ENCODE peak calls at places on chromosomes 7 and 10, in eight cellular contexts. P, Z, X, Q, G, H, O and T are unnamed samples.

GRCh38 chr7:30985756-30986155 is 22.0 kb downstream of the GHRHR start:
- DNase-seq in O (no peak), H (no peak), G (no peak), Q (no peak), X (no peak), Z (no peak), P (no peak), T (no peak)

GRCh38 chr7:28993371-28993770 is 35.2 kb upstream of the TRIL start:
- DNase-seq in X (no peak), H (no peak), P (no peak), Z (no peak), G (no peak), O (no peak), Q (no peak), T (no peak)

GRCh38 chr7:16998481-16999051 is 116.8 kb upstream of the AGR3 start:
- DNase-seq in P (no peak), X (no peak), H (no peak), Q (no peak), G (no peak), Z (no peak), O (no peak), T (no peak)

GRCh38 chr10:44947356-44948152 is 12.0 kb upstream of the RASSF4 start:
- DNase-seq in O (no peak), P (peak), X (no peak), G (no peak), Z (no peak), H (no peak), Q (no peak), T (no peak)

GRCh38 chr7:123769371-123769770 is 20.6 kb upstream of the WASL start:
- DNase-seq in H (no peak), O (peak), X (no peak), Q (no peak), G (peak), P (no peak), Z (peak), T (no peak)

GRCh38 chr10:87092356-87092860 is 2.2 kb downstream of the GLUD1 start:
- DNase-seq in X (no peak), O (no peak), Q (no peak), G (no peak), Z (no peak), H (no peak), P (no peak), T (no peak)

GRCh38 chr10:118310822-118311221 is 31.3 kb downstream of the FAM204A start:
- DNase-seq in Q (no peak), H (no peak), Z (no peak), O (no peak), G (no peak), P (no peak), X (no peak), T (no peak)

GRCh38 chr7:362416-363096 is 72.6 kb downstream of the FOXL3 start:
- DNase-seq in H (no peak), Q (peak), O (no peak), G (no peak), Z (no peak), X (no peak), P (peak), T (no peak)

GRCh38 chr10:130900441-130901160 is 410.9 kb downstream of the TCERG1L start:
- DNase-seq in X (no peak), Q (no peak), O (no peak), Z (no peak), G (no peak), H (no peak), P (no peak), T (no peak)

GRCh38 chr7:80677629-80678028 is 39.2 kb downstream of the CD36 start:
- DNase-seq in X (no peak), G (no peak), Z (no peak), H (no peak), O (no peak), Q (no peak), P (no peak), T (no peak)

GRCh38 chr7:1703475-1704325 is 33.6 kb downstream of the ELFN1 start:
- DNase-seq in Z (no peak), H (no peak), O (peak), X (peak), P (no peak), G (no peak), Q (no peak), T (no peak)

GRCh38 chr10:124685251-124685650 is 58.9 kb downstream of the FAM53B start:
- DNase-seq in O (no peak), G (no peak), Q (peak), X (no peak), H (no peak), P (peak), Z (no peak), T (no peak)

GRCh38 chr7:99840136-99840869 is 12.5 kb downstream of the CYP3A43 start:
- DNase-seq in X (no peak), Z (no peak), G (no peak), P (no peak), Q (no peak), H (no peak), O (no peak), T (no peak)

GRCh38 chr10:114647545-114648138 is 10.4 kb downstream of the ABLIM1 start:
- DNase-seq in H (no peak), P (no peak), G (no peak), O (no peak), Q (no peak), X (no peak), Z (no peak), T (no peak)

GRCh38 chr7:50327443-50327842 is 22.9 kb downstream of the IKZF1 start:
- DNase-seq in G (no peak), H (no peak), Z (no peak), O (no peak), Q (no peak), X (no peak), P (no peak), T (no peak)

GRCh38 chr10:110456523-110457091 is 41.1 kb upstream of the DUSP5 start:
- DNase-seq in Z (no peak), P (peak), H (no peak), X (peak), O (no peak), Q (no peak), G (no peak), T (no peak)

GRCh38 chr10:47457826-47458225 is 26.1 kb downstream of the ANXA8 start:
- DNase-seq in O (no peak), H (no peak), Z (no peak), Q (no peak), P (no peak), G (no peak), X (peak), T (no peak)

GRCh38 chr7:81816312-81816711 is 46.5 kb upstream of the HGF start:
- DNase-seq in Q (no peak), H (no peak), G (no peak), O (no peak), X (no peak), Z (no peak), P (no peak), T (no peak)

GRCh38 chr7:33262476-33262875 is 133.1 kb downstream of the BBS9 start:
- DNase-seq in Z (no peak), X (no peak), G (no peak), P (no peak), Q (no peak), H (no peak), O (no peak), T (no peak)

GRCh38 chr10:63711866-63712716 is 190.9 kb downstream of the REEP3 start:
- DNase-seq in P (peak), O (peak), Q (no peak), X (peak), Z (peak), H (peak), G (peak), T (peak)

GRCh38 chr10:129690248-129691070 is 223.4 kb downstream of the MGMT start:
- DNase-seq in P (no peak), H (no peak), Z (no peak), O (no peak), Q (no peak), G (no peak), X (no peak), T (no peak)

GRCh38 chr7:112665709-112666108 is 124.5 kb downstream of the TMEM168 start:
- DNase-seq in Z (no peak), G (no peak), P (no peak), H (no peak), Q (no peak), O (no peak), X (no peak), T (no peak)

GRCh38 chr10:110495731-110496552 is 1.8 kb upstream of the DUSP5 start:
- DNase-seq in H (peak), P (peak), Z (peak), X (no peak), Q (peak), G (no peak), O (peak), T (peak)

GRCh38 chr10:44577533-44577932 is 192.6 kb upstream of the CXCL12 start:
- DNase-seq in P (no peak), G (no peak), X (no peak), Q (no peak), Z (no peak), O (no peak), H (no peak), T (no peak)

GRCh38 chr10:69421611-69422308 is 5.0 kb upstream of the TACR2 start:
- DNase-seq in H (no peak), P (peak), Z (no peak), Q (no peak), X (no peak), G (no peak), O (no peak), T (no peak)

GRCh38 chr7:128672927-128673517 is 930 bp downstream of the GARIN1A start:
- DNase-seq in X (no peak), O (no peak), P (no peak), Z (no peak), G (no peak), Q (no peak), H (no peak), T (no peak)

GRCh38 chr7:98322331-98323260 is 41.1 kb downstream of the BRI3 start:
- DNase-seq in P (no peak), O (no peak), H (no peak), G (peak), Q (no peak), Z (no peak), X (no peak), T (no peak)

GRCh38 chr10:132652936-132653590 is 115.5 kb downstream of the INPP5A start:
- DNase-seq in P (peak), X (no peak), O (no peak), G (no peak), Q (peak), H (no peak), Z (no peak), T (peak)

GRCh38 chr7:111736475-111736874 is 174.2 kb upstream of the IMMP2L start:
- DNase-seq in X (no peak), P (no peak), H (no peak), Z (no peak), Q (no peak), G (no peak), O (no peak), T (no peak)

GRCh38 chr10:22712246-22712958 is 2.0 kb downstream of the PIP4K2A start:
- DNase-seq in P (no peak), Q (no peak), G (no peak), X (no peak), H (no peak), O (no peak), Z (no peak), T (no peak)

GRCh38 chr7:116258734-116259133 is 48.4 kb downstream of the TES start:
- DNase-seq in P (no peak), G (peak), Q (no peak), O (no peak), Z (peak), H (no peak), X (no peak), T (no peak)

GRCh38 chr10:70619271-70620019 is 16.9 kb upstream of the PRF1 start:
- DNase-seq in X (no peak), Z (peak), H (no peak), Q (no peak), G (no peak), O (no peak), P (no peak), T (no peak)

GRCh38 chr10:123472606-123473005 is 193.5 kb upstream of the GPR26 start:
- DNase-seq in H (no peak), G (no peak), O (no peak), P (no peak), X (no peak), Z (no peak), Q (peak), T (no peak)
- TF ChIP-seq EP300 in H (no peak), G (no peak), O (no peak), P (no peak), X (no peak), Z (no peak), Q (no peak), T (no peak)

DNA sequence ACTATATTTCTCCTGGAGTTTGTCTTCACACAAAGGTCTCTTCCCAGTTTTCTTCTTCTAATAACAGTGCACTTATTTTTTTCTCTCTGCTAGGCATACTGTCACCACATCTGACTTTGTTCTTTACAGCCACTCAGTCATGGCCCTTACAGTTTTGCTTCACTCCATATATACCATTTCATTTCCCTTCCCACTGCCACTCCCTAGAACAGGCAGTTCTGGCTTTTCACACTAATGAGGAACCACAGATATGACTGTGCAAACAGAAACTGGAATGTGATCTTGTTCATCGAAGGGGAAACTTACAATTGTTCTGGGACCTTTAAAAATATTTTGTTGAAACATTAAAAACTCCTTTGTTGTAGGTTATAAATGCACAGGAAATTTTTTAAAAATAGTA is 67.3 kb downstream of the EPDR1 start:
- DNase-seq in Z (no peak), X (no peak), P (no peak), O (no peak), Q (no peak), H (no peak), G (no peak), T (no peak)
- TF ChIP-seq EP300 in Z (no peak), X (no peak), P (no peak), O (no peak), Q (peak), H (no peak), G (no peak), T (no peak)

GRCh38 chr7:70694909-70695803 is 436.8 kb upstream of the GALNT17 start:
- DNase-seq in H (no peak), G (no peak), O (no peak), Z (no peak), X (no peak), P (no peak), Q (peak), T (peak)

GRCh38 chr7:70693690-70694356 is 438.1 kb upstream of the GALNT17 start:
- DNase-seq in O (peak), H (peak), G (no peak), X (peak), P (peak), Q (peak), Z (no peak), T (peak)

GRCh38 chr7:70695804-70696104 is 436.2 kb upstream of the GALNT17 start:
- DNase-seq in H (peak), O (no peak), X (no peak), G (no peak), Z (no peak), P (no peak), Q (no peak), T (no peak)

GRCh38 chr7:70693300-70693689 is 438.6 kb upstream of the GALNT17 start:
- DNase-seq in X (no peak), Z (no peak), H (peak), G (no peak), O (no peak), P (no peak), Q (no peak), T (peak)

GRCh38 chr7:70694357-70694908 is 437.5 kb upstream of the GALNT17 start:
- DNase-seq in G (no peak), H (peak), Z (no peak), O (peak), Q (peak), X (no peak), P (no peak), T (peak)
- TF ChIP-seq EP300 in G (no peak), H (no peak), Z (no peak), O (no peak), Q (no peak), X (no peak), P (no peak), T (no peak)

GRCh38 chr10:60351191-60351853 is 38.4 kb downstream of the ANK3 start:
- DNase-seq in H (no peak), O (no peak), P (no peak), Z (no peak), X (no peak), G (no peak), Q (no peak), T (no peak)

GRCh38 chr10:60352105-60352504 is 37.6 kb downstream of the ANK3 start:
- DNase-seq in P (no peak), Z (no peak), G (no peak), X (no peak), H (no peak), O (no peak), Q (no peak), T (no peak)

GRCh38 chr10:60350400-60350799 is 39.3 kb downstream of the ANK3 start:
- DNase-seq in O (no peak), H (no peak), P (no peak), X (no peak), Q (no peak), G (no peak), Z (no peak), T (no peak)

GRCh38 chr10:60349426-60349825 is 40.2 kb downstream of the ANK3 start:
- DNase-seq in X (no peak), G (no peak), Q (no peak), P (no peak), H (no peak), Z (no peak), O (no peak), T (no peak)

GRCh38 chr10:60353519-60354258 is 36.0 kb downstream of the ANK3 start:
- DNase-seq in H (no peak), O (no peak), P (no peak), Z (no peak), G (no peak), Q (no peak), X (no peak), T (peak)
- TF ChIP-seq EP300 in H (no peak), O (no peak), P (no peak), Z (no peak), G (no peak), Q (no peak), X (no peak), T (no peak)

GRCh38 chr7:155483868-155484325 is 26.0 kb downstream of the EN2 start:
- DNase-seq in G (no peak), Z (no peak), X (no peak), H (no peak), Q (peak), P (no peak), O (no peak), T (no peak)

GRCh38 chr7:155484483-155485399 is 26.8 kb downstream of the EN2 start:
- DNase-seq in Z (no peak), O (no peak), G (no peak), Q (peak), P (no peak), H (no peak), X (no peak), T (no peak)

GRCh38 chr7:155482511-155483183 is 24.7 kb downstream of the EN2 start:
- DNase-seq in G (no peak), O (no peak), H (no peak), Q (peak), P (no peak), X (peak), Z (no peak), T (no peak)

GRCh38 chr7:155481764-155482163 is 23.8 kb downstream of the EN2 start:
- DNase-seq in H (no peak), Z (no peak), X (peak), P (no peak), G (no peak), O (no peak), Q (no peak), T (no peak)

DNA sequence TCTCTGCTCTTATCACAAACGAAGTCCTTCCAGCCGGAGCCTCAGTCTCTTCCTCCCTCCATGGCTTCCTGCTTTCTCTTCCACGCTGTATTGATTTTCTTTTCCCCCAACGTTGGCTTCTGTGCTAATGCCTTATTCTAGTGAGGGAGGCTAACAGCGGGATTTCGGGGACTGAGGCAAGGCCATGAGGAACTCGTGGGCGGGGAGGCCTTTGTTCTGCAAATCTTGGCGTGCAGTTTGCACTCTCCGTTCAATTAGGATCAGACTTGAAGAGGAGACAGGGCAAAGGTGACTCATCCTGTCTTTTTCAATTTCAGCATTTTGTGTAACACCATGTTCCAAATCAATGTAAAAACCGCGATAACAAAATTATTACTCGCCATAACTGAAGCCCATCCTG is 25.3 kb downstream of the EN2 start:
- DNase-seq in Z (no peak), G (no peak), X (no peak), O (no peak), H (no peak), Q (no peak), P (no peak), T (no peak)
- TF ChIP-seq EP300 in Z (no peak), G (no peak), X (no peak), O (no peak), H (no peak), Q (no peak), P (no peak), T (no peak)